ENCODE peak calls at places on chromosomes 2 and 18, in six cellular contexts. E is ELR; B is stimulated activated CD8-positive, alpha-beta memory T cell treated with anti-CD3 and anti-CD28 coated beads, Interleukin-4, amount 100 ng/mL, for 1 hour; Z is caudate nucleus; N is T-helper 9 cell; X is amniotic stem cell. Y is an unnamed sample.

GRCh38 chr2:144460981-144461766 is 58.7 kb downstream of the ZEB2 start:
- DNase-seq in B (no peak), X (no peak), E (no peak), Z (peak; percentile 70), N (no peak), Y (peak; percentile 90)

GRCh38 chr2:188629890-188630483 is 338.3 kb downstream of the GULP1 start:
- DNase-seq in B (no peak), N (no peak), Z (no peak), X (peak; percentile 16), E (no peak), Y (no peak)

GRCh38 chr2:176120369-176121307 is 1.9 kb upstream of the HOXD9 start:
- DNase-seq in N (no peak), E (no peak), X (no peak), B (no peak), Z (no peak), Y (no peak)

GRCh38 chr2:2848621-2849443 is 517.8 kb upstream of the MYT1L start:
- DNase-seq in N (no peak), X (no peak), E (no peak), Z (no peak), B (no peak), Y (no peak)

GRCh38 chr2:240235149-240235803 is 94.8 kb upstream of the OTOS start:
- DNase-seq in B (no peak), X (no peak), E (no peak), N (no peak), Z (no peak), Y (no peak)

GRCh38 chr2:19235308-19235707 is 123.1 kb downstream of the OSR1 start:
- DNase-seq in N (no peak), X (no peak), Z (no peak), B (no peak), E (peak; percentile 15), Y (no peak)

GRCh38 chr2:150165988-150166965 is 321.2 kb downstream of the RND3 start:
- DNase-seq in X (no peak), N (no peak), B (no peak), E (no peak), Z (peak; percentile 20), Y (peak; percentile 53)

GRCh38 chr18:79588636-79589481 is 90.7 kb upstream of the CTDP1 start:
- DNase-seq in X (peak; percentile 19), Z (no peak), N (no peak), E (peak; percentile 4), B (no peak), Y (no peak)

GRCh38 chr2:19532797-19533196 is 174.4 kb upstream of the OSR1 start:
- DNase-seq in B (no peak), N (no peak), X (no peak), E (peak; percentile 65), Z (no peak), Y (no peak)

GRCh38 chr2:73984922-73985317 is 210 bp downstream of the TET3 start:
- DNase-seq in Z (no peak), X (no peak), E (no peak), N (peak; percentile 66), B (no peak), Y (no peak)

GRCh38 chr2:95260028-95261023 is 13.9 kb upstream of the PROM2 start:
- DNase-seq in B (no peak), E (no peak), X (no peak), Z (no peak), N (no peak), Y (no peak)

GRCh38 chr2:240624011-240624949 is 1.0 kb upstream of the GPR35 start:
- DNase-seq in E (no peak), X (no peak), N (no peak), Z (no peak), B (no peak), Y (no peak)

GRCh38 chr2:187138240-187138639 is 289.3 kb upstream of the ZSWIM2 start:
- DNase-seq in Z (no peak), E (peak; percentile 60), X (peak; percentile 9), B (no peak), N (no peak), Y (no peak)

GRCh38 chr2:232132179-232132578 is 170.7 kb downstream of the DIS3L2 start:
- DNase-seq in B (no peak), N (no peak), E (no peak), Z (no peak), X (no peak), Y (no peak)

GRCh38 chr2:233542507-233542906 is 24.1 kb downstream of the USP40 start:
- DNase-seq in X (no peak), N (no peak), E (peak; percentile 46), B (no peak), Z (no peak), Y (no peak)

GRCh38 chr2:205058409-205058808 is 513.1 kb downstream of the PARD3B start:
- DNase-seq in Z (no peak), B (no peak), E (no peak), X (no peak), N (no peak), Y (no peak)

GRCh38 chr18:56038258-56039030 is 450.5 kb upstream of the TCF4 start:
- DNase-seq in X (no peak), B (no peak), Z (no peak), N (no peak), E (no peak), Y (no peak)

GRCh38 chr2:172462393-172463381 is 35.3 kb downstream of the ITGA6 start:
- DNase-seq in E (no peak), Z (no peak), X (no peak), N (peak; percentile 17), B (no peak), Y (no peak)

GRCh38 chr2:199471443-199472057 is 13.8 kb upstream of the SATB2 start:
- DNase-seq in N (no peak), B (no peak), Z (peak; percentile 32), X (peak; percentile 52), E (peak; percentile 82), Y (peak; percentile 50)

GRCh38 chr2:42856106-42856860 is 63.9 kb upstream of the HAAO start:
- DNase-seq in N (no peak), X (no peak), E (no peak), Z (no peak), B (no peak), Y (no peak)

GRCh38 chr2:202588647-202589581 is 45.9 kb upstream of the FAM117B start:
- DNase-seq in E (peak; percentile 84), Z (peak; percentile 56), N (peak; percentile 45), X (peak; percentile 22), B (peak; percentile 41), Y (peak; percentile 47)

GRCh38 chr2:234288974-234289455 is 207.9 kb downstream of the ARL4C start:
- DNase-seq in X (no peak), Z (no peak), E (peak; percentile 44), B (peak; percentile 46), N (peak; percentile 72), Y (peak; percentile 16)

GRCh38 chr2:289362-290089 is 1.6 kb upstream of the ALKAL2 start:
- DNase-seq in X (no peak), Z (no peak), B (no peak), E (peak; percentile 17), N (no peak), Y (no peak)

Y was measured in putamen.